ENCODE peak calls at places on chromosome 6, in seven cellular contexts. One of them, this sample, is unnamed.

GRCh38 chr6:49541936-49542335 is 8.5 kb upstream of the C6orf141 start:
- DNase-seq in DMS153: no peak
- DNase-seq in epithelial cell of esophagus: peak
- DNase-seq in HEK293T: no peak
- DNase-seq in GM23338: no peak
- DNase-seq in right cardiac atrium: no peak
- DNase-seq in smooth muscle cell of the brain vasculature: no peak
- DNase-seq in this sample: no peak

GRCh38 chr6:84798257-84798656 is 33.9 kb upstream of the TBX18 start:
- DNase-seq in DMS153: no peak
- DNase-seq in epithelial cell of esophagus: no peak
- DNase-seq in HEK293T: no peak
- DNase-seq in GM23338: no peak
- DNase-seq in right cardiac atrium: no peak
- DNase-seq in smooth muscle cell of the brain vasculature: peak
- DNase-seq in this sample: no peak

GRCh38 chr6:85372188-85372914 is 77.5 kb upstream of the NT5E start:
- DNase-seq in DMS153: no peak
- DNase-seq in epithelial cell of esophagus: no peak
- DNase-seq in HEK293T: no peak
- DNase-seq in GM23338: peak
- DNase-seq in right cardiac atrium: no peak
- DNase-seq in smooth muscle cell of the brain vasculature: no peak
- DNase-seq in this sample: no peak

GRCh38 chr6:141580988-141581387 is 551.7 kb upstream of the GJE1 start:
- DNase-seq in DMS153: no peak
- DNase-seq in epithelial cell of esophagus: peak
- DNase-seq in HEK293T: no peak
- DNase-seq in GM23338: no peak
- DNase-seq in right cardiac atrium: no peak
- DNase-seq in smooth muscle cell of the brain vasculature: no peak
- DNase-seq in this sample: no peak

GRCh38 chr6:109252261-109253041 is 129.8 kb downstream of the CD164 start:
- DNase-seq in DMS153: no peak
- DNase-seq in epithelial cell of esophagus: no peak
- DNase-seq in HEK293T: no peak
- DNase-seq in GM23338: no peak
- DNase-seq in right cardiac atrium: no peak
- DNase-seq in smooth muscle cell of the brain vasculature: no peak
- DNase-seq in this sample: no peak

GRCh38 chr6:83047065-83047754 is 18.4 kb downstream of the UBE3D start:
- DNase-seq in DMS153: peak
- DNase-seq in epithelial cell of esophagus: no peak
- DNase-seq in HEK293T: no peak
- DNase-seq in GM23338: peak
- DNase-seq in right cardiac atrium: no peak
- DNase-seq in smooth muscle cell of the brain vasculature: no peak
- DNase-seq in this sample: no peak

GRCh38 chr6:33949877-33950831 is 146.4 kb upstream of the MLN start:
- DNase-seq in DMS153: peak
- DNase-seq in epithelial cell of esophagus: peak
- DNase-seq in HEK293T: no peak
- DNase-seq in GM23338: peak
- DNase-seq in right cardiac atrium: no peak
- DNase-seq in smooth muscle cell of the brain vasculature: no peak
- DNase-seq in this sample: no peak

GRCh38 chr6:28349344-28349891 is 329 bp upstream of the ZKSCAN3 start:
- DNase-seq in DMS153: no peak
- DNase-seq in epithelial cell of esophagus: no peak
- DNase-seq in HEK293T: no peak
- DNase-seq in GM23338: no peak
- DNase-seq in right cardiac atrium: no peak
- DNase-seq in smooth muscle cell of the brain vasculature: no peak
- DNase-seq in this sample: no peak

GRCh38 chr6:139981810-139982550 is 607.5 kb upstream of the CITED2 start:
- DNase-seq in DMS153: peak
- DNase-seq in epithelial cell of esophagus: peak
- DNase-seq in HEK293T: peak
- DNase-seq in GM23338: peak
- DNase-seq in right cardiac atrium: no peak
- DNase-seq in smooth muscle cell of the brain vasculature: peak
- DNase-seq in this sample: no peak

GRCh38 chr6:43940393-43941087 is 170.5 kb downstream of the VEGFA start:
- DNase-seq in DMS153: no peak
- DNase-seq in epithelial cell of esophagus: no peak
- DNase-seq in HEK293T: no peak
- DNase-seq in GM23338: no peak
- DNase-seq in right cardiac atrium: no peak
- DNase-seq in smooth muscle cell of the brain vasculature: no peak
- DNase-seq in this sample: no peak

GRCh38 chr6:31131595-31131994 is 7.3 kb downstream of the PSORS1C2 start:
- DNase-seq in DMS153: no peak
- DNase-seq in epithelial cell of esophagus: no peak
- DNase-seq in HEK293T: no peak
- DNase-seq in GM23338: no peak
- DNase-seq in right cardiac atrium: no peak
- DNase-seq in smooth muscle cell of the brain vasculature: no peak
- DNase-seq in this sample: no peak

GRCh38 chr6:166313255-166314070 is 5.3 kb upstream of the PRR18 start:
- DNase-seq in DMS153: peak
- DNase-seq in epithelial cell of esophagus: peak
- DNase-seq in HEK293T: peak
- DNase-seq in GM23338: peak
- DNase-seq in right cardiac atrium: peak
- DNase-seq in smooth muscle cell of the brain vasculature: no peak
- DNase-seq in this sample: peak

GRCh38 chr6:1608976-1609661 is 596 bp upstream of the FOXC1 start:
- DNase-seq in DMS153: no peak
- DNase-seq in epithelial cell of esophagus: no peak
- DNase-seq in HEK293T: no peak
- DNase-seq in GM23338: peak
- DNase-seq in right cardiac atrium: peak
- DNase-seq in smooth muscle cell of the brain vasculature: no peak
- DNase-seq in this sample: peak

GRCh38 chr6:41757931-41758640 is 10.9 kb upstream of the PGC start:
- DNase-seq in DMS153: no peak
- DNase-seq in epithelial cell of esophagus: no peak
- DNase-seq in HEK293T: no peak
- DNase-seq in GM23338: no peak
- DNase-seq in right cardiac atrium: no peak
- DNase-seq in smooth muscle cell of the brain vasculature: no peak
- DNase-seq in this sample: no peak

GRCh38 chr6:45631396-45631795 is 253.7 kb upstream of the SUPT3H start:
- DNase-seq in DMS153: peak
- DNase-seq in epithelial cell of esophagus: peak
- DNase-seq in HEK293T: no peak
- DNase-seq in GM23338: no peak
- DNase-seq in right cardiac atrium: no peak
- DNase-seq in smooth muscle cell of the brain vasculature: no peak
- DNase-seq in this sample: no peak

GRCh38 chr6:20416063-20416454 is 14.4 kb downstream of the E2F3 start:
- DNase-seq in DMS153: no peak
- DNase-seq in epithelial cell of esophagus: no peak
- DNase-seq in HEK293T: no peak
- DNase-seq in GM23338: no peak
- DNase-seq in right cardiac atrium: no peak
- DNase-seq in smooth muscle cell of the brain vasculature: no peak
- DNase-seq in this sample: no peak

GRCh38 chr6:84453499-84453898 is 226.1 kb upstream of the CEP162 start:
- DNase-seq in DMS153: no peak
- DNase-seq in epithelial cell of esophagus: no peak
- DNase-seq in HEK293T: no peak
- DNase-seq in GM23338: no peak
- DNase-seq in right cardiac atrium: no peak
- DNase-seq in smooth muscle cell of the brain vasculature: no peak
- DNase-seq in this sample: no peak

GRCh38 chr6:43901330-43902230 is 131.6 kb downstream of the VEGFA start:
- DNase-seq in DMS153: no peak
- DNase-seq in epithelial cell of esophagus: no peak
- DNase-seq in HEK293T: no peak
- DNase-seq in GM23338: no peak
- DNase-seq in right cardiac atrium: no peak
- DNase-seq in smooth muscle cell of the brain vasculature: no peak
- DNase-seq in this sample: no peak

GRCh38 chr6:101400341-101400740 is 6.8 kb downstream of the GRIK2 start:
- DNase-seq in DMS153: no peak
- DNase-seq in epithelial cell of esophagus: no peak
- DNase-seq in HEK293T: no peak
- DNase-seq in GM23338: no peak
- DNase-seq in right cardiac atrium: no peak
- DNase-seq in smooth muscle cell of the brain vasculature: no peak
- DNase-seq in this sample: no peak

GRCh38 chr6:169623343-169623742 is 78.5 kb downstream of the WDR27 start:
- DNase-seq in DMS153: no peak
- DNase-seq in epithelial cell of esophagus: no peak
- DNase-seq in HEK293T: no peak
- DNase-seq in GM23338: no peak
- DNase-seq in right cardiac atrium: no peak
- DNase-seq in smooth muscle cell of the brain vasculature: no peak
- DNase-seq in this sample: no peak

GRCh38 chr6:100257661-100258395 is 206.9 kb downstream of the SIM1 start:
- DNase-seq in DMS153: peak
- DNase-seq in epithelial cell of esophagus: peak
- DNase-seq in HEK293T: peak
- DNase-seq in GM23338: peak
- DNase-seq in right cardiac atrium: no peak
- DNase-seq in smooth muscle cell of the brain vasculature: peak
- DNase-seq in this sample: no peak

GRCh38 chr6:134173007-134173690 is 120.7 kb upstream of the SLC2A12 start:
- DNase-seq in DMS153: no peak
- DNase-seq in epithelial cell of esophagus: peak
- DNase-seq in HEK293T: no peak
- DNase-seq in GM23338: no peak
- DNase-seq in right cardiac atrium: no peak
- DNase-seq in smooth muscle cell of the brain vasculature: no peak
- DNase-seq in this sample: no peak

GRCh38 chr6:126040826-126041225 is 54.5 kb downstream of the TRMT11 start:
- DNase-seq in DMS153: no peak
- DNase-seq in epithelial cell of esophagus: peak
- DNase-seq in HEK293T: no peak
- DNase-seq in GM23338: no peak
- DNase-seq in right cardiac atrium: no peak
- DNase-seq in smooth muscle cell of the brain vasculature: peak
- DNase-seq in this sample: no peak

GRCh38 chr6:73738367-73739028 is 42.5 kb downstream of the CD109 start:
- DNase-seq in DMS153: no peak
- DNase-seq in epithelial cell of esophagus: no peak
- DNase-seq in HEK293T: no peak
- DNase-seq in GM23338: no peak
- DNase-seq in right cardiac atrium: no peak
- DNase-seq in smooth muscle cell of the brain vasculature: no peak
- DNase-seq in this sample: no peak

GRCh38 chr6:152391179-152391880 is 245.8 kb downstream of the SYNE1 start:
- DNase-seq in DMS153: no peak
- DNase-seq in epithelial cell of esophagus: no peak
- DNase-seq in HEK293T: no peak
- DNase-seq in GM23338: no peak
- DNase-seq in right cardiac atrium: no peak
- DNase-seq in smooth muscle cell of the brain vasculature: no peak
- DNase-seq in this sample: no peak

GRCh38 chr6:83215131-83216047 is 22.2 kb downstream of the RWDD2A start:
- DNase-seq in DMS153: peak
- DNase-seq in epithelial cell of esophagus: peak
- DNase-seq in HEK293T: peak
- DNase-seq in GM23338: peak
- DNase-seq in right cardiac atrium: peak
- DNase-seq in smooth muscle cell of the brain vasculature: peak
- DNase-seq in this sample: peak

GRCh38 chr6:89475634-89476033 is 42.7 kb downstream of the ANKRD6 start:
- DNase-seq in DMS153: peak
- DNase-seq in epithelial cell of esophagus: no peak
- DNase-seq in HEK293T: no peak
- DNase-seq in GM23338: no peak
- DNase-seq in right cardiac atrium: no peak
- DNase-seq in smooth muscle cell of the brain vasculature: no peak
- DNase-seq in this sample: no peak

GRCh38 chr6:43213431-43213830 is 15.8 kb downstream of the DNPH1 start:
- DNase-seq in DMS153: no peak
- DNase-seq in epithelial cell of esophagus: no peak
- DNase-seq in HEK293T: no peak
- DNase-seq in GM23338: no peak
- DNase-seq in right cardiac atrium: no peak
- DNase-seq in smooth muscle cell of the brain vasculature: no peak
- DNase-seq in this sample: no peak

GRCh38 chr6:30759575-30760239 is 15.4 kb upstream of the IER3 start:
- DNase-seq in DMS153: no peak
- DNase-seq in epithelial cell of esophagus: peak
- DNase-seq in HEK293T: no peak
- DNase-seq in GM23338: peak
- DNase-seq in right cardiac atrium: no peak
- DNase-seq in smooth muscle cell of the brain vasculature: no peak
- DNase-seq in this sample: no peak

GRCh38 chr6:120816862-120817261 is 517.4 kb downstream of the TBC1D32 start:
- DNase-seq in DMS153: no peak
- DNase-seq in epithelial cell of esophagus: peak
- DNase-seq in HEK293T: no peak
- DNase-seq in GM23338: no peak
- DNase-seq in right cardiac atrium: no peak
- DNase-seq in smooth muscle cell of the brain vasculature: no peak
- DNase-seq in this sample: no peak

GRCh38 chr6:158631678-158632537 is 12.6 kb downstream of the DYNLT1 start:
- DNase-seq in DMS153: no peak
- DNase-seq in epithelial cell of esophagus: peak
- DNase-seq in HEK293T: no peak
- DNase-seq in GM23338: no peak
- DNase-seq in right cardiac atrium: peak
- DNase-seq in smooth muscle cell of the brain vasculature: no peak
- DNase-seq in this sample: peak

GRCh38 chr6:81265106-81265505 is 487.4 kb downstream of the TENT5A start:
- DNase-seq in DMS153: no peak
- DNase-seq in epithelial cell of esophagus: no peak
- DNase-seq in HEK293T: no peak
- DNase-seq in GM23338: no peak
- DNase-seq in right cardiac atrium: peak
- DNase-seq in smooth muscle cell of the brain vasculature: no peak
- DNase-seq in this sample: no peak

GRCh38 chr6:41161380-41161779 is 1.5 kb downstream of the TREM2 start:
- DNase-seq in DMS153: no peak
- DNase-seq in epithelial cell of esophagus: peak
- DNase-seq in HEK293T: no peak
- DNase-seq in GM23338: no peak
- DNase-seq in right cardiac atrium: no peak
- DNase-seq in smooth muscle cell of the brain vasculature: no peak
- DNase-seq in this sample: no peak

GRCh38 chr6:157679605-157680580 is 143.2 kb upstream of the SNX9 start:
- DNase-seq in DMS153: no peak
- DNase-seq in epithelial cell of esophagus: no peak
- DNase-seq in HEK293T: no peak
- DNase-seq in GM23338: no peak
- DNase-seq in right cardiac atrium: no peak
- DNase-seq in smooth muscle cell of the brain vasculature: no peak
- DNase-seq in this sample: no peak